ENCODE peak calls at places on chromosomes 3 and 15, in eight cellular contexts. A is stimulated activated CD8-positive, alpha-beta memory T cell treated with anti-CD3 and anti-CD28 coated beads, Interleukin-15, amount 100 ng/mL, for 4 hours; O is A549; H is NCI-H1092 treated with DMSO at 0.1 percent for 48 hours; I is neural crest cell; F is EH; L is AG08395; B is stimulated activated CD4-positive, alpha-beta T cell treated with anti-CD3 and anti-CD28 coated beads, Interleukin-4, amount 100 ng/mL, for 1 hour. M is an unnamed sample.

GRCh38 chr3:46565607-46566039 is 479 bp downstream of the LRRC2 start:
- DNase-seq in A (no peak), O (no peak), H (no peak), I (peak), F (no peak), L (peak), B (no peak), M (peak)

GRCh38 chr3:27279153-27279552 is 90.0 kb downstream of the NEK10 start:
- DNase-seq in A (no peak), O (no peak), H (no peak), I (no peak), F (peak), L (peak), B (no peak), M (no peak)

GRCh38 chr15:56292546-56293316 is 49.1 kb upstream of the RFX7 start:
- DNase-seq in A (no peak), O (no peak), H (no peak), I (no peak), F (no peak), L (no peak), B (no peak), M (no peak)

GRCh38 chr3:149808209-149808829 is 4.7 kb upstream of the RNF13 start:
- DNase-seq in A (peak), O (peak), H (peak), I (peak), F (peak), L (peak), B (peak), M (peak)

GRCh38 chr3:188336178-188336577 is 182.2 kb downstream of the LPP start:
- DNase-seq in A (no peak), O (no peak), H (no peak), I (no peak), F (no peak), L (no peak), B (no peak), M (no peak)

GRCh38 chr15:49620658-49621326 is at the start of the genes DTWD1 and FAM227B:
- DNase-seq in A (peak), O (peak), H (peak), I (peak), F (peak), L (peak), B (peak), M (peak)

GRCh38 chr3:49454457-49454856 is 15.6 kb upstream of the DAG1 start:
- DNase-seq in A (no peak), O (no peak), H (no peak), I (no peak), F (peak), L (no peak), B (no peak), M (no peak)

GRCh38 chr3:193782280-193782654 is 189.3 kb downstream of the OPA1 start:
- DNase-seq in A (no peak), O (peak), H (no peak), I (no peak), F (peak), L (no peak), B (no peak), M (no peak)

GRCh38 chr3:151356791-151357460 is 27.6 kb upstream of the P2RY13 start:
- DNase-seq in A (no peak), O (no peak), H (no peak), I (no peak), F (no peak), L (no peak), B (no peak), M (no peak)

GRCh38 chr3:178420033-178420432 is 116.2 kb upstream of the KCNMB2 start:
- DNase-seq in A (no peak), O (no peak), H (peak), I (no peak), F (no peak), L (no peak), B (no peak), M (no peak)

GRCh38 chr3:9151240-9151639 is 98.2 kb downstream of the SRGAP3 start:
- DNase-seq in A (no peak), O (no peak), H (no peak), I (no peak), F (peak), L (peak), B (no peak), M (no peak)

GRCh38 chr3:195195321-195196209 is 75.4 kb downstream of the XXYLT1 start:
- DNase-seq in A (no peak), O (no peak), H (peak), I (peak), F (no peak), L (no peak), B (no peak), M (peak)

GRCh38 chr3:154228561-154229216 is 95.6 kb downstream of the DHX36 start:
- DNase-seq in A (no peak), O (no peak), H (no peak), I (no peak), F (no peak), L (no peak), B (no peak), M (no peak)

M was measured in ecto neural progenitor cell.